ENCODE peak calls at places on chromosome 5, in six cellular contexts. K is H54, M is A549, X is sigmoid colon, R is testis, A is uterus. Y is an unnamed sample.

GRCh38 chr5:94983861-94984535 is 300.9 kb downstream of the MCTP1 start:
- DNase-seq in X (no peak), R (no peak), K (peak; percentile 1), M (no peak), A (no peak), Y (no peak)

GRCh38 chr5:60487885-60488425 is 212.0 kb downstream of the DEPDC1B start:
- DNase-seq in A (no peak), X (no peak), M (peak; percentile 46), K (no peak), R (no peak), Y (no peak)

GRCh38 chr5:54541823-54542783 is 24.5 kb downstream of the SNX18 start:
- DNase-seq in X (no peak), M (no peak), R (no peak), A (no peak), K (no peak), Y (no peak)

GRCh38 chr5:157533011-157533481 is 42.5 kb downstream of the ADAM19 start:
- DNase-seq in R (no peak), A (no peak), K (no peak), X (no peak), M (no peak), Y (no peak)

GRCh38 chr5:115457985-115458384 is 86.6 kb downstream of the FEM1C start:
- DNase-seq in M (no peak), X (no peak), K (no peak), R (no peak), A (no peak), Y (no peak)

GRCh38 chr5:168215646-168216045 is 75.8 kb upstream of the WWC1 start:
- DNase-seq in X (no peak), A (no peak), K (no peak), R (no peak), M (no peak), Y (no peak)

GRCh38 chr5:143148461-143149170 is 254.9 kb downstream of the NR3C1 start:
- DNase-seq in X (no peak), A (no peak), M (no peak), K (no peak), R (no peak), Y (no peak)

GRCh38 chr5:54718647-54719046 is 201.1 kb downstream of the SNX18 start:
- DNase-seq in M (no peak), K (no peak), R (no peak), A (no peak), X (no peak), Y (no peak)

GRCh38 chr5:1522601-1523479 is 920 bp downstream of the LPCAT1 start:
- DNase-seq in M (no peak), X (peak; percentile 63), K (no peak), A (peak; percentile 14), R (peak; percentile 16), Y (peak; percentile 12)

GRCh38 chr5:43105369-43106289 is 15.1 kb upstream of the ZNF131 start:
- DNase-seq in A (peak; percentile 92), X (peak; percentile 94), M (peak; percentile 98), K (peak; percentile 82), R (peak; percentile 94), Y (peak; percentile 97)
- TF ChIP-seq POLR2A in A (peak; percentile 25), X (no peak), M (no peak), K (peak; percentile 27), R (no peak), Y (peak; percentile 28)

GRCh38 chr5:172452398-172453205 is 1.7 kb downstream of the SH3PXD2B start:
- DNase-seq in X (peak; percentile 80), R (peak; percentile 65), K (no peak), A (peak; percentile 64), M (peak; percentile 73), Y (no peak)
- TF ChIP-seq POLR2A in X (no peak), R (no peak), K (no peak), A (no peak), M (no peak), Y (no peak)

DNA sequence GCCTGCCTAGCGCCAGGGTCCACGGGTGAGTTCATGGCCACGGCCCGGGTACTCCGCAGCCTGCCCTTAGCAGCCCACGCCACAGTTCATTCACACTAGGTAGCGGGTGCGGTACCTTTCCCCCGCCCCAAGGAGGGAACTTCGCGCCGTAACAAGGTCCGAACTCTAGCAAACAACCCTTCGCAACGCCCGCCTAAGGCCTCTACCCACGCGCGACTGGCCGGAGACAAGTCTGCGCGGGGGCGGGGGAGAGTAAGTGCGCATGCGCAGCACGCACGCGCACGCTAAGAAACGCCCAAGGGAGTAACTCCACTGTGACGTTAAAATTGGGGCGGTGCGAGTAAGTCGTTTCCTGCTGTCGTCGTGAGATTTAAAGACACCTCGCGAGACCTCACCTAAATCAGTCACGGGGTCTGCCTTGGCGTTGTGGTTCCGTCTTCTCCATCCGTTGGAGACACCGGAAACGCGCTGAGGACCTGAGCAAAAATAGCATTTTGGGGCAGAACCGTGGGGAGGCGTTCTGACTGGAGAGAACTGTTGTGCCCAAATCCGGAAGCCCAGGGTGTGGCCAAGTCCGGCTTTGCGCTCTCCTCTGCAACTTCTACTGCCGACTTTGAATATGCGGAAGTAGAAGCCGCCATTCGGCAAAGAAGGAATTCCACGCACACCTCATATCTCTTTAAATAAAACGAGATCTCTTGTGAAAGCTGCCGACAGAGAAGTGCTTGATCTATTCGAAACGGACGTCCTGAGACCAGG is at the start of gene RAPGEF6:
- DNase-seq in A (peak; percentile 100), K (peak; percentile 61), M (peak; percentile 100), X (peak; percentile 100), R (peak; percentile 99), Y (peak; percentile 100)
- TF ChIP-seq POLR2A in A (peak; percentile 86), K (peak; percentile 85), M (peak; percentile 81), X (peak; percentile 80), R (peak; percentile 87), Y (peak; percentile 98)

GRCh38 chr5:14189680-14190079 is 46.5 kb downstream of the TRIO start:
- DNase-seq in K (no peak), R (no peak), A (no peak), X (no peak), M (no peak), Y (no peak)

GRCh38 chr5:14191325-14191724 is 48.2 kb downstream of the TRIO start:
- DNase-seq in K (no peak), R (no peak), M (no peak), X (no peak), A (no peak), Y (no peak)

GRCh38 chr5:14188778-14189177 is 45.6 kb downstream of the TRIO start:
- DNase-seq in R (no peak), M (no peak), A (no peak), X (no peak), K (no peak), Y (no peak)

GRCh38 chr5:14187660-14188059 is 44.5 kb downstream of the TRIO start:
- DNase-seq in K (no peak), R (no peak), X (no peak), A (no peak), M (peak; percentile 63), Y (no peak)

GRCh38 chr5:14190194-14191164 is 47.3 kb downstream of the TRIO start:
- DNase-seq in M (peak; percentile 85), A (peak; percentile 56), K (peak; percentile 30), R (no peak), X (no peak), Y (no peak)
- TF ChIP-seq POLR2A in M (no peak), A (no peak), K (no peak), R (no peak), X (no peak), Y (no peak)

GRCh38 chr5:99948850-99949249 is 586.3 kb upstream of the FAM174A start:
- DNase-seq in M (no peak), X (no peak), R (no peak), A (no peak), K (no peak), Y (no peak)
- TF ChIP-seq POLR2A in M (no peak), X (no peak), R (no peak), A (no peak), K (no peak), Y (no peak)

GRCh38 chr5:151012857-151013256 is 7.5 kb upstream of the GPX3 start:
- DNase-seq in R (no peak), M (no peak), K (no peak), A (no peak), X (no peak), Y (no peak)

GRCh38 chr5:151017897-151018296 is 2.5 kb upstream of the GPX3 start:
- DNase-seq in X (no peak), R (no peak), A (no peak), M (no peak), K (no peak), Y (no peak)

GRCh38 chr5:151015974-151016587 is 4.3 kb upstream of the GPX3 start:
- DNase-seq in M (no peak), R (no peak), K (no peak), A (no peak), X (no peak), Y (peak; percentile 30)

GRCh38 chr5:151016700-151017099 is 3.7 kb upstream of the GPX3 start:
- DNase-seq in R (no peak), X (peak; percentile 87), A (no peak), M (no peak), K (no peak), Y (no peak)

GRCh38 chr5:151014680-151015343 is 5.6 kb upstream of the GPX3 start:
- DNase-seq in X (no peak), M (no peak), R (no peak), K (no peak), A (no peak), Y (no peak)
- TF ChIP-seq POLR2A in X (no peak), M (no peak), R (no peak), K (no peak), A (no peak), Y (no peak)